ENCODE peak calls at places on chromosomes 7 and 10, in nine cellular contexts. B is CD4-positive, alpha-beta T cell; Q is stimulated activated CD4-positive, alpha-beta T cell treated with anti-CD3 and anti-CD28 coated beads, Interleukin-12 subunit alpha, Interleukin-12 subunit beta, amount 100 ng/mL, for 4 hours; V is MCF 10A; W is NCI-H1092 treated with DMSO at 0.1 percent for 48 hours; X is tibial artery; E is GM23248; A is sciatic nerve; G is NCI-H2081. J is an unnamed sample.
A peak's percentile ranks its signal among the peaks of the same experiment; 100 is the strongest.

GRCh38 chr10:101672536-101672935 is 22.4 kb downstream of the FBXW4 start:
- DNase-seq in B (no peak), Q (no peak), V (no peak), W (no peak), X (no peak), E (no peak), A (no peak), G (no peak), J (peak; percentile 62)

GRCh38 chr10:133214468-133215410 is 15.3 kb upstream of the UTF1 start:
- DNase-seq in B (no peak), Q (no peak), V (no peak), W (no peak), X (no peak), E (no peak), A (no peak), G (no peak), J (no peak)

GRCh38 chr10:93820434-93820833 is 62.7 kb downstream of the LGI1 start:
- DNase-seq in B (no peak), Q (no peak), V (no peak), W (no peak), X (no peak), E (peak; percentile 13), A (no peak), G (no peak), J (no peak)

GRCh38 chr7:40200791-40201190 is 66.0 kb downstream of the SUGCT start:
- DNase-seq in B (no peak), Q (no peak), V (no peak), W (no peak), X (no peak), E (peak; percentile 86), A (no peak), G (no peak), J (no peak)

GRCh38 chr10:120365872-120366271 is 91.2 kb upstream of the PLPP4 start:
- DNase-seq in B (no peak), Q (no peak), V (peak; percentile 54), W (no peak), X (no peak), E (peak; percentile 54), A (no peak), G (no peak), J (no peak)

GRCh38 chr10:114151892-114152291 is 22.1 kb downstream of the CCDC186 start:
- DNase-seq in B (no peak), Q (no peak), V (no peak), W (no peak), X (no peak), E (no peak), A (no peak), G (no peak), J (no peak)

GRCh38 chr10:97311106-97311615 is 7.9 kb upstream of the FRAT1 start:
- DNase-seq in B (no peak), Q (no peak), V (no peak), W (no peak), X (no peak), E (no peak), A (no peak), G (no peak), J (no peak)

GRCh38 chr7:148395990-148396716 is 194.4 kb upstream of the C7orf33 start:
- DNase-seq in B (no peak), Q (no peak), V (no peak), W (peak; percentile 22), X (no peak), E (no peak), A (no peak), G (no peak), J (no peak)

GRCh38 chr7:143884276-143884977 is 17.5 kb downstream of the TCAF1 start:
- DNase-seq in B (no peak), Q (no peak), V (no peak), W (no peak), X (no peak), E (no peak), A (no peak), G (no peak), J (no peak)

GRCh38 chr10:13809447-13809846 is 222.7 kb downstream of the PRPF18 start:
- DNase-seq in B (no peak), Q (no peak), V (no peak), W (no peak), X (no peak), E (no peak), A (no peak), G (no peak), J (no peak)